ENCODE peak calls at places on chromosomes 16 and 17, in four cellular contexts. F, Y, P and W are unnamed samples. For H3K36me3, the result is how much of the 10 kb centered on the place peaks cover.

GRCh38 chr17:63358111-63358839 is 87.8 kb downstream of the CYB561 start:
- DNase-seq in F (peak), Y (peak), P (no peak), W (no peak)

GRCh38 chr17:948284-948852 is 31.2 kb downstream of the NXN start:
- DNase-seq in F (no peak), Y (no peak), P (no peak), W (no peak)

GRCh38 chr17:28968914-28969295 is 17.6 kb upstream of the PHF12 start:
- DNase-seq in F (no peak), Y (no peak), P (no peak), W (no peak)

GRCh38 chr16:24041834-24042631 is 206.2 kb downstream of the PRKCB start:
- DNase-seq in F (peak), Y (peak), P (peak), W (no peak)

GRCh38 chr17:1939979-1940809 is 84.9 kb downstream of the RTN4RL1 start:
- DNase-seq in F (no peak), Y (peak), P (no peak), W (no peak)

GRCh38 chr17:63675231-63675606 is 24.7 kb downstream of the LIMD2 start:
- DNase-seq in F (peak), Y (peak), P (no peak), W (no peak)

GRCh38 chr17:8621585-8621984 is 8.9 kb downstream of the MYH10 start:
- DNase-seq in F (peak), Y (peak), P (no peak), W (no peak)

GRCh38 chr17:63841350-63842172 is 924 bp downstream of the SMARCD2 start:
- DNase-seq in F (peak), Y (peak), P (peak), W (peak)

GRCh38 chr17:73785466-73785865 is 141.2 kb upstream of the SDK2 start:
- DNase-seq in F (peak), Y (peak), P (no peak), W (no peak)

GRCh38 chr16:27515874-27516353 is 33.8 kb downstream of the GTF3C1 start:
- DNase-seq in F (peak), Y (no peak), P (no peak), W (no peak)

GRCh38 chr17:2374549-2375285 is 26.1 kb downstream of the MNT start:
- DNase-seq in F (no peak), Y (no peak), P (no peak), W (no peak)

GRCh38 chr16:29694384-29695195 is 15.6 kb downstream of the QPRT start:
- DNase-seq in F (no peak), Y (peak), P (no peak), W (no peak)

GRCh38 chr16:68079616-68080344 is 5.4 kb upstream of the NFATC3 start:
- DNase-seq in F (peak), Y (peak), P (peak), W (no peak)

GRCh38 chr16:67917852-67918236 is 13.8 kb downstream of the CTRL start:
- DNase-seq in F (no peak), Y (peak), P (peak), W (no peak)

GRCh38 chr17:31068291-31068690 is 26.5 kb upstream of the NF1 start:
- DNase-seq in F (peak), Y (peak), P (peak), W (peak)

GRCh38 chr16:12484987-12485386 is 318.7 kb downstream of the CPPED1 start:
- DNase-seq in F (no peak), Y (no peak), P (no peak), W (no peak)

GRCh38 chr17:34312080-34312479 is 7.2 kb upstream of the CCL8 start:
- DNase-seq in F (peak), Y (peak), P (no peak), W (no peak)

GRCh38 chr17:80877095-80877828 is 114.4 kb upstream of the CHMP6 start:
- DNase-seq in F (no peak), Y (no peak), P (no peak), W (peak)

GRCh38 chr16:66418165-66418962 is 8.7 kb upstream of the BEAN1 start:
- DNase-seq in F (no peak), Y (no peak), P (no peak), W (no peak)

GRCh38 chr16:26198221-26198620 is 506.5 kb downstream of the HS3ST4 start:
- DNase-seq in F (no peak), Y (no peak), P (no peak), W (no peak)

GRCh38 chr16:75263291-75263962 is 12.0 kb upstream of the BCAR1 start:
- DNase-seq in F (no peak), Y (no peak), P (no peak), W (no peak)

GRCh38 chr16:87762071-87762571 is 3.7 kb downstream of the KLHDC4 start:
- DNase-seq in F (no peak), Y (no peak), P (no peak), W (no peak)

GRCh38 chr17:45261577-45262515 is at the start of gene SPATA32:
- DNase-seq in F (peak), Y (peak), P (peak), W (peak)

DNA sequence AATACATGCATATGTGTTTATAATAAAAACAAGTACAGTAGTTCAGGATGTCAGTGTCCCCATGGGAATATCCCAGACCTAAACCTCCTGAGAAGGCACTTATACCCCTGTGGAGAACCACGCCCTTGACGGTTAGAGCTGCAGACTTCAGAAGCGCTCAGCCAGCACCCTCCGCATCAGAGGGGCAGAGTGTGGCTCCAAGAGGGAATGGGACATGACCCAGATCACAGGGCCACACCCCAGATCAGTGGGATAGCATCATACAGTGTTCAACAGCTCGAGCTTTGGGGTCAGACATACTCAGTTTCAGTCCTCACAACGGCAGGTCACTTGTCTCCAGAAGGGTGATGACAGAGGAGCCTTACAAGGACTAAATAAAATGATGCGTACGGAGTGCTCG is 45.8 kb upstream of the ZNF423 start:
- DNase-seq in F (no peak), Y (no peak), P (no peak), W (no peak)
- TF ChIP-seq CTCF in F (no peak), Y (no peak), P (no peak), W (no peak)

GRCh38 chr16:85984947-85985451 is 86.0 kb downstream of the IRF8 start:
- DNase-seq in F (no peak), Y (no peak), P (no peak), W (peak)

GRCh38 chr16:85988723-85989313 is 89.9 kb downstream of the IRF8 start:
- DNase-seq in F (no peak), Y (no peak), P (no peak), W (peak)

GRCh38 chr16:85988306-85988705 is 89.3 kb downstream of the IRF8 start:
- DNase-seq in F (no peak), Y (no peak), P (no peak), W (peak)

GRCh38 chr16:85987750-85988078 is 88.8 kb downstream of the IRF8 start:
- DNase-seq in F (no peak), Y (no peak), P (no peak), W (no peak)

GRCh38 chr16:85986931-85987749 is 88.2 kb downstream of the IRF8 start:
- DNase-seq in F (peak), Y (no peak), P (no peak), W (peak)
- H3K4me3 ChIP-seq in F (no peak), Y (peak), P (no peak), W (peak)

DNA sequence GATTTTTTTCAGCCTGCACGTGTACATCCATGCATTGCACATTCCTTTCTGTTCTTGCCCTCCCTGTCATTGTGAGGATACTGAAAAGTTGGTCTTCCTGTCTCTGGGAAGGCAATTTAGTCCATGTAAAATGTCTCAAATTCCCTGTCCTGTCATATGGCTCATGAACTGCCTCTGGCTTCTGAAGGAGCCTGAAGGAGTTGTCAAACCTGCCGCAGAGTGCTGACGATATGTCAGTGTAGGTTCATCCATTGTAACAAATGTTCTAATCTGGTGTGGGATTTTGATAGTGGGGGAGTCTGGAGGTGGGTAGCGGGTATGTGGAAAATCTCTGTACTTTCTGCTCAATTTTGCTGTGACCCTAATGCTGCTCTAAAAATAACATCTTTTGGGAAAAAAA is 59.6 kb downstream of the YPEL2 start:
- DNase-seq in F (no peak), Y (no peak), P (no peak), W (no peak)
- H3K36me3 ChIP-seq in F (under half), Y (under half), P (under half), W (under half)

DNA sequence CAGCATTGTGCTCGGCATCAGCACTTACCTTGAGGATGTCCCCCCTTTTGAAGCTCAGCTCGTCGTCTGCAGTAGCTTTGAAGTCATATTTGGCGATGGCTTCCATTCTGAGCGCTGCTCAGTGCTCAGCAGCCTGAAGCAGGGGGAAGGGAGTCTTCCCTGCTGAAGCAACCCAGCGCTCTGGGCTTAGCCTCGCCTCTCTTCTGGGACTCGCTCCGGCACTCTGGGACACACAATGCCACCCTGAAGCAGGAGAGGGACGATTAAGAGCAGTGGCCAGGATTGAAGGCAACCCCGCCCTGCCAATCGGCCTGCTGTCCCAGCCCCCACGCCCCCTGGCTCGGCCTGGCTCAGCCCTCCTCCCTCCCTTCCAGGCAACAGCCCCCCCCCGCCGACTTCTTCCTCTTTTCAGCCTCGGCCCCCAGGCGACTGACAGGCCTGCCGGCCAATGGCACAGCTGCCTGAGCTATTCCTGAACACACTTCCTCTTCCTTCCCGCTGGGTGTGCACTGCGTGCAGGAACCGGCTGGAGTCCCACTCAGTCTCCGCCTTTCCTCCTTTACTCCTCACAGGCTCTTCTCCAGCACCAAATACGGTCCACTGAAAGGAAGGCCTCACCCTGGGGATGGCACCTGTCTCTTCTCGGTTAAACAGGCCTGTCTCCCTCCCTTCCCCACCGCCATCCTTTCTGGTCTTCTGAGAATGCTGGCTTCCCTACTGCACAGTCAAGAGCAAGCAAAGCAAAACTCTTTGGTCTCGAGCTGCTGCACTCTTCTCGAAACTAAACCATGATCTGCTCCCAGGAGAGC is 11.8 kb downstream of the GRB2 start:
- DNase-seq in F (peak), Y (peak), P (peak), W (peak)
- TF ChIP-seq CTCF in F (no peak), Y (peak), P (peak), W (no peak)

DNA sequence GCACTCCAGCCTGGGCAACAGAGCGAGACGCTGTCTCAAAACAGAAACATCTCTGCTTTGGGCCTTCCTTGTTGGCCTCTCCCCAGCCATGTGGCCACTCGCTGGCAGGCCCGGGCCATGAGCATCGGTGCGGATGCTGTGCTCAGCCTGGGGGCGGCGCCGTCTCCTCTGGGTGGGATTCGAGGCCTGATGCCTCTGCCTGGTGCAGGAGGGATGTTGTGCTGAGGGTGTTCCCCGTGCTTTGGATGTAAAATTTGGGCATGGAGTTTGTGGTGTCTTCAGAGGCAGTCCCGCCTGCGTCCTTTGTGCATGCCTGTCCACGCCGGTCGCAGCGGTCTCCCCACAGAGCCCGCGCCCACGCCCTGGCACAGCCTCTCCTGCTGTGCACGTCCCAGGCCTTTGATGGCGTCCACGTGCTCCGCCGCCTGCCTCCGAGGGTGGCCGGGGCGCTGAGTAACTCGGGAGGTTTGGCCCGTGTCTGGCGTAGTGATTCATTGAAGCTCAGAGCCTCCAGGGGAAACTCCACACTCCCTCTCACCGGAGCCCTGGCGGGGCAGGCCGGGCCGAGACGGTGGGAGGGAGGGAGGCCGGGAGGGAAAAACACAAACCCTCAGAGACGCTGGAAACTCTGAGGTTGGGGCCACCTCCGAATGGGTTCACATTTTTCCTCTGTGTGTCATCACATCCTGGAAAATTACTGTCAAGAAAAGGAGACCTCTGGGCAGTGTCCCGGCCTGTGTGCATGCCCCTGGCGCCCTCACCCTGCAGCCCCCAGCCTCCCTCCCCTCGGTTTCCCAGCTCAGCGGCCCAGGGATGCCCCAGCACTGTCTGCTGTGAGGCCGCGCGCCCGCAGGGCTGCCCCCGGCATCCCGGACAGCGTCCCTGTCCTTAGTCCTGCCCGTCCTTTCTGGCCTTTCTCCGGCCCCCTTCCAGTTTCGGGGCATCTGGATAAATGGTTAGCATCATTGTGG is 19.0 kb downstream of the CENPX start:
- DNase-seq in F (peak), Y (peak), P (no peak), W (no peak)
- H3K4me3 ChIP-seq in F (no peak), Y (no peak), P (no peak), W (no peak)

GRCh38 chr16:58127033-58127556 is 2.1 kb downstream of the CFAP20 start:
- DNase-seq in F (peak), Y (peak), P (peak), W (no peak)

GRCh38 chr16:58125041-58125440 is 4.1 kb downstream of the CFAP20 start:
- DNase-seq in F (no peak), Y (no peak), P (no peak), W (no peak)

GRCh38 chr16:58125781-58126335 is 3.3 kb downstream of the CFAP20 start:
- DNase-seq in F (no peak), Y (no peak), P (no peak), W (no peak)

GRCh38 chr16:58127634-58128033 is 1.5 kb downstream of the CFAP20 start:
- DNase-seq in F (no peak), Y (no peak), P (no peak), W (no peak)

DNA sequence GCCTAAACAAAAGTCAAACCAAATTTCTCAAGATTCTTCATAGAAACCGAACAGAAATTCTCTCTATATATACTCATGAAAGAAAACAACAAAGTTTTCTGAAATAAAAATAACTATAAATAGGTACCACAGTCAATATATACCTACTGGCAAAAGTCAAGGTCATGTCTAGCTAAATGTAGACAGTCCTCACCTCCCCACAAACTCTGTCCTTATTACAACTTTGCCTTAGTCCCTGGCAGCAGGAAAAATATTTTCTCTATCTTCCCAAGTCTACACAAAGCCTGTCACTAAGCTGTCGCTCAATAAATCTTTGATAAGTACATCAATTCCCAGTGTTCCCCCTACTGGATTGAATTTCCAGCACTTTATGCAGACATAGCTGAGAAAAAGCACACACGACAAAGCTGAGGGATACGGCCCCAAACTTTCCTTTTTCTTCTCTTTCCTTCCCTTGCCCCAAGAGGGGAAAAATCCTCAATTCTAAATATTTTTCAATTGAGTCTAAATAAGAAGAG is 2.7 kb downstream of the CFAP20 start:
- DNase-seq in F (no peak), Y (no peak), P (no peak), W (no peak)
- H3K36me3 ChIP-seq in F (under half), Y (under half), P (under half), W (under half)